ENCODE peak calls at places on chromosomes 12 and 14, in four cellular contexts. C is anterior cingulate cortex, N is ovary, L is KBM-7. U is an unnamed sample.

GRCh38 chr12:1305063-1305434 is 289.3 kb downstream of the FBXL14 start:
- DNase-seq in N (no peak), L (no peak), C (no peak), U (peak)

GRCh38 chr12:18824287-18824686 is 86.4 kb downstream of the CAPZA3 start:
- DNase-seq in L (peak), C (no peak), N (no peak), U (peak)

GRCh38 chr14:105199093-105199492 is 18.0 kb upstream of the NUDT14 start:
- DNase-seq in L (no peak), N (no peak), C (no peak), U (no peak)

GRCh38 chr12:2172040-2172439 is 119.3 kb downstream of the CACNA1C start:
- DNase-seq in L (no peak), C (no peak), N (no peak), U (no peak)

GRCh38 chr12:27331299-27331926 is 1.2 kb upstream of the BMAL2 start:
- DNase-seq in L (peak), C (no peak), N (no peak), U (peak)

GRCh38 chr14:57171903-57172302 is 96.8 kb downstream of the EXOC5 start:
- DNase-seq in N (no peak), L (no peak), C (no peak), U (no peak)

GRCh38 chr12:19915392-19916192 is 452.7 kb upstream of the PDE3A start:
- DNase-seq in C (no peak), L (peak), N (no peak), U (peak)

GRCh38 chr14:101182476-101182875 is 279.0 kb upstream of the RTL1 start:
- DNase-seq in N (no peak), C (no peak), L (no peak), U (no peak)

GRCh38 chr14:71438684-71439083 is 493.5 kb upstream of the RGS6 start:
- DNase-seq in L (no peak), N (no peak), C (no peak), U (no peak)

GRCh38 chr14:97071177-97071576 is 274.0 kb downstream of the VRK1 start:
- DNase-seq in C (no peak), N (no peak), L (no peak), U (no peak)

GRCh38 chr14:94305620-94306019 is 12.6 kb upstream of the SERPINA10 start:
- DNase-seq in C (no peak), L (no peak), N (no peak), U (no peak)

GRCh38 chr12:5592313-5592712 is 160.4 kb downstream of the NTF3 start:
- DNase-seq in L (no peak), C (no peak), N (no peak), U (peak)

GRCh38 chr12:93292731-93293566 is 84.8 kb upstream of the NUDT4 start:
- DNase-seq in N (no peak), L (no peak), C (no peak), U (no peak)

GRCh38 chr12:50527086-50527726 is 22.4 kb downstream of the DIP2B start:
- DNase-seq in C (no peak), N (no peak), L (no peak), U (no peak)

GRCh38 chr12:120412421-120412820 is 25.5 kb upstream of the COX6A1 start:
- DNase-seq in L (no peak), C (no peak), N (no peak), U (no peak)

GRCh38 chr12:91219511-91219910 is 36.9 kb upstream of the DCN start:
- DNase-seq in N (no peak), L (no peak), C (no peak), U (no peak)

GRCh38 chr12:121793836-121794531 is 496 bp upstream of the RHOF start:
- DNase-seq in L (peak), C (peak), N (peak), U (peak)

GRCh38 chr12:71509705-71510104 is 70.1 kb downstream of the LGR5 start:
- DNase-seq in L (no peak), C (no peak), N (no peak), U (no peak)

GRCh38 chr14:67943947-67944346 is 124.4 kb downstream of the RAD51B start:
- DNase-seq in L (peak), N (peak), C (no peak), U (peak)

GRCh38 chr12:83102499-83102898 is 415.8 kb downstream of the TMTC2 start:
- DNase-seq in N (no peak), L (no peak), C (no peak), U (no peak)

GRCh38 chr12:92464911-92465310 is 237.9 kb upstream of the PLEKHG7 start:
- DNase-seq in N (no peak), L (no peak), C (no peak), U (no peak)

GRCh38 chr12:111089616-111090015 is 169.2 kb upstream of the MYL2 start:
- DNase-seq in C (no peak), N (no peak), L (no peak), U (no peak)

GRCh38 chr12:6078378-6079083 is 45.9 kb downstream of the VWF start:
- DNase-seq in N (no peak), C (no peak), L (no peak), U (no peak)

GRCh38 chr12:65232490-65233077 is 45.9 kb upstream of the MSRB3 start:
- DNase-seq in C (no peak), L (peak), N (no peak), U (peak)

GRCh38 chr14:91220581-91221000 is 23.9 kb downstream of the GPR68 start:
- DNase-seq in N (no peak), L (no peak), C (no peak), U (no peak)

GRCh38 chr12:119938049-119938667 is 50.9 kb upstream of the BICDL1 start:
- DNase-seq in N (peak), C (peak), L (peak), U (peak)

GRCh38 chr12:111185206-111185888 is 183.5 kb downstream of the PHETA1 start:
- DNase-seq in N (no peak), C (no peak), L (no peak), U (no peak)

GRCh38 chr14:105249175-105250007 is 1.1 kb downstream of the BTBD6 start:
- DNase-seq in L (peak), C (no peak), N (no peak), U (no peak)

GRCh38 chr12:124286414-124286813 is 8.5 kb upstream of the RFLNA start:
- DNase-seq in C (no peak), L (no peak), N (no peak), U (no peak)

GRCh38 chr14:73802431-73803188 is 49.0 kb upstream of the PTGR2 start:
- DNase-seq in N (no peak), C (no peak), L (no peak), U (no peak)

GRCh38 chr12:46915861-46916260 is 90.1 kb upstream of the SLC38A4 start:
- DNase-seq in C (no peak), N (no peak), L (no peak), U (no peak)

GRCh38 chr12:15090441-15090840 is 117.6 kb downstream of the PDE6H start:
- DNase-seq in L (no peak), C (no peak), N (no peak), U (no peak)

GRCh38 chr12:103688659-103689058 is 101.6 kb downstream of the STAB2 start:
- DNase-seq in N (no peak), C (no peak), L (no peak), U (no peak)

GRCh38 chr12:120265483-120266179 is at the start of gene PXN:
- DNase-seq in N (peak), C (peak), L (peak), U (peak)

GRCh38 chr12:122227341-122227740 is 1.5 kb upstream of the DIABLO start:
- DNase-seq in L (no peak), C (no peak), N (peak), U (no peak)

GRCh38 chr12:77923882-77924281 is 93.2 kb downstream of the NAV3 start:
- DNase-seq in C (no peak), N (no peak), L (no peak), U (no peak)

GRCh38 chr12:71283883-71284282 is 126.1 kb upstream of the TSPAN8 start:
- DNase-seq in C (no peak), N (no peak), L (no peak), U (no peak)

U was measured in OCI-M1.